ENCODE peak calls at places on chromosomes 3 and 15, in five cellular contexts. B, R, Y, P and Q are unnamed samples.

GRCh38 chr3:185049710-185050109 is 103.2 kb downstream of the C3orf70 start:
- DNase-seq in B (no peak), R (no peak), Y (no peak), P (no peak), Q (peak)

GRCh38 chr3:159077860-159078259 is 276.0 kb downstream of the MFSD1 start:
- DNase-seq in B (no peak), R (no peak), Y (no peak), P (no peak), Q (no peak)

GRCh38 chr3:100210777-100211145 is 50.0 kb upstream of the TBC1D23 start:
- DNase-seq in B (no peak), R (no peak), Y (no peak), P (no peak), Q (peak)

GRCh38 chr15:38454687-38455071 is 752 bp downstream of the FAM98B start:
- DNase-seq in B (no peak), R (no peak), Y (peak), P (peak), Q (no peak)

GRCh38 chr3:13505147-13506130 is 25.3 kb downstream of the HDAC11 start:
- DNase-seq in B (no peak), R (no peak), Y (no peak), P (no peak), Q (no peak)

GRCh38 chr15:77619883-77620282 is 12.8 kb downstream of the LINGO1 start:
- DNase-seq in B (no peak), R (no peak), Y (no peak), P (no peak), Q (no peak)

GRCh38 chr15:101120961-101121360 is 130.9 kb downstream of the CHSY1 start:
- DNase-seq in B (no peak), R (no peak), Y (no peak), P (no peak), Q (no peak)

GRCh38 chr3:71006810-71007785 is 576.4 kb downstream of the FOXP1 start:
- DNase-seq in B (no peak), R (no peak), Y (peak), P (peak), Q (peak)

GRCh38 chr3:195838714-195839113 is 27.0 kb upstream of the MUC4 start:
- DNase-seq in B (no peak), R (no peak), Y (no peak), P (no peak), Q (no peak)

GRCh38 chr3:42749025-42749752 is 23.9 kb downstream of the CCDC13 start:
- DNase-seq in B (peak), R (no peak), Y (no peak), P (no peak), Q (no peak)

GRCh38 chr3:140316895-140317400 is 360.9 kb upstream of the TRIM42 start:
- DNase-seq in B (no peak), R (no peak), Y (no peak), P (no peak), Q (no peak)

GRCh38 chr3:127817331-127817821 is 4.9 kb downstream of the MGLL start:
- DNase-seq in B (no peak), R (no peak), Y (no peak), P (no peak), Q (no peak)

GRCh38 chr3:72223116-72223515 is 438.2 kb upstream of the PROK2 start:
- DNase-seq in B (no peak), R (no peak), Y (no peak), P (no peak), Q (no peak)

GRCh38 chr3:177193706-177194268 is 3.5 kb downstream of the TBL1XR1 start:
- DNase-seq in B (no peak), R (no peak), Y (no peak), P (no peak), Q (no peak)

GRCh38 chr15:59313703-59314332 is 58.9 kb downstream of the MYO1E start:
- DNase-seq in B (no peak), R (peak), Y (peak), P (no peak), Q (no peak)

GRCh38 chr15:68325721-68326120 is 48.2 kb downstream of the FEM1B start:
- DNase-seq in B (no peak), R (no peak), Y (no peak), P (no peak), Q (no peak)

GRCh38 chr3:147977001-147977400 is 567.8 kb downstream of the ZIC1 start:
- DNase-seq in B (no peak), R (no peak), Y (no peak), P (no peak), Q (no peak)

GRCh38 chr3:68874551-68875348 is 57.6 kb downstream of the TAFA4 start:
- DNase-seq in B (no peak), R (no peak), Y (no peak), P (no peak), Q (no peak)

GRCh38 chr15:35580606-35581005 is 34.6 kb upstream of the DPH6 start:
- DNase-seq in B (no peak), R (no peak), Y (no peak), P (no peak), Q (no peak)

DNA sequence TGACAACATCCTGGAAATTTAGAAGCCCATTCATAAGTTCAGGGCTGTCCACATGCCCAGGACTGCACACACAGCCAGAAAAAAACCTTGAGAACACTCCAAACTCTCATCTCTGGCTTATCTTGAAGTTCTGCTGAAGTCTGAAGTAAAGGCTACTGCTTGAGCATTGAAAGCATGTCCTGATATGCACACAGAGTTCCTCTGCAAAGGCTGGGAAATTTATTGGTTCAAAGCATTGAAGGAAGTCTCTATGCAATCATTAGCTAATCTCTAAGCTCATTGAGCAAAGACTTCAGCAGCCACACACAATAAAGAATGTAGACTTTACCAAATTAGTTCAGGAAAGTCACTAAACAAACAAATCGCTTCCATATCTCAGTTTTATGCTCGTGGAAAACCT is 162.0 kb upstream of the STT3B start:
- DNase-seq in B (no peak), R (no peak), Y (peak), P (no peak), Q (no peak)
- TF ChIP-seq CREB1 in B (no peak), R (no peak), Y (no peak), P (no peak), Q (no peak)

DNA sequence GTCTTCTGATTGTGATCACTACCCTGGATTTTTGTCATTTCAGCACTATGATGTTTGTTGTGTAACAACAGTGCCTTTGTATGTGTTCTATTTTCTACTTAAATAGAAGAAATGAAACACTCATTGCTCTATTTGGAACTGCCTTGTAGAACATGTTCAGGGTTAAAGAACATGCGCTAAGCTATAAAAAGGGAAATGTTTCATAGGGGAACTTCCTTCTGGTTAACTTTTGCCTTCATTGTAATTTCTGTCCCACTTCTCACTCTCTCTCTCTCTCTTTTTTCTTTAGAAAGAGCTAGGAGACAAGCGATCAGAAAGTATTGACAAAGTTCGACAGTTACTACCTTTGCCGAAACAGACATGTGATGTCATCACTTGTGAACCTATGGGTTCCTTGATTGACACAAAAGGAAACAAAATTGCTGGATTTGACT is at the start of gene P2RY12:
- DNase-seq in B (no peak), R (peak), Y (no peak), P (no peak), Q (no peak)
- H3K4me3 ChIP-seq in B (no peak), R (peak), Y (no peak), P (no peak), Q (no peak)

DNA sequence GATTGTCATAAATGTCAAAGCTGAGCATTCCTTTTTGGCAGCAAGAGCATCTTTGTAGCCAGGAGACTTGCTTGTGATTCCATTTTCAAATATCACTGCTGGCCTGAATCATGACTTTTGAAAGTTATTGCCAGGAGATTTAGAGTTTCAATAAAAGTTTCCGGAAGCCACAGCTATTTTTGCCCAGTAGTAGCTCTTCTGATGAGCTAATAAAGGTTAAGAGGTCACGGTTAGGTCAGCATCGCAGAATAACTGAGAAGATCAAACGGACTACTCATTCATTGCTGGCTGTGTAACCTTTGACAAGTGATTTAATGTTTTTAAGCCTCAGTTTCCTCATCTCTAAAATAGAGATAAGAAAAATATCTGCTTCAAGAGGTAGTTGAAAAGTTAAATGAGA is 105.1 kb upstream of the ETV5 start:
- DNase-seq in B (no peak), R (no peak), Y (no peak), P (no peak), Q (no peak)
- TF ChIP-seq CREB1 in B (no peak), R (no peak), Y (no peak), P (no peak), Q (no peak)

GRCh38 chr3:122067588-122068240 is 12.6 kb downstream of the CD86 start:
- DNase-seq in B (no peak), R (no peak), Y (no peak), P (no peak), Q (no peak)
- H3K4me3 ChIP-seq in B (no peak), R (peak), Y (no peak), P (no peak), Q (no peak)

DNA sequence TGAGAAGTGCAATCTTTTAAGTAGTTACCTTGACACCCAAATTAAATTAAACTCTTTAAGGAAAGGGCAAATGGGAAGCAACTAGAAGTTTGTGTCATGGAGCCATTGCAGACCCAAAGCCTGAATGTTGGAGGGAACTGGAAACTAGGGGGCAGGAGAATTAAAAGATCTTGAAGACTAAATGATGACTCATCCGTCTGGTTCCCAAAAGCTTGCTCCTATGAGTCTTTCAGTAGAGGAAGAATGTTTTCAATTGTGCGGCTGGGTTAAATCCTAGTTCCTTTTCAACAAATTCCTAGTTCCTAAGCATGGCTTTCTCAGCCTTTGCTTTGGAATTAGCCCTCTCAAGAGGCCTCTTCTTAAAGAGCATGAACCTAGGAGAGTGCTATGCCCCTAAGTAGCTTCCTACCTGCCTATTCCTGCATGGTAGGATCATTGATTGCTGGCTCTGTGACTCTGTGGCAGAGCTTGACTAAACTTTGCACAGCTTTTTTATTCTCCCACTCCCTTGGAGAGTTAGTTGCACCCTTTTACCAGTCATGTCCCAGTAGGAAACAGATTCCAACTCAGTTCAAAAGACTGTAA is 17.7 kb downstream of the CLEC3B start:
- DNase-seq in B (no peak), R (no peak), Y (no peak), P (peak), Q (no peak)
- TF ChIP-seq CREB1 in B (no peak), R (no peak), Y (no peak), P (no peak), Q (no peak)

DNA sequence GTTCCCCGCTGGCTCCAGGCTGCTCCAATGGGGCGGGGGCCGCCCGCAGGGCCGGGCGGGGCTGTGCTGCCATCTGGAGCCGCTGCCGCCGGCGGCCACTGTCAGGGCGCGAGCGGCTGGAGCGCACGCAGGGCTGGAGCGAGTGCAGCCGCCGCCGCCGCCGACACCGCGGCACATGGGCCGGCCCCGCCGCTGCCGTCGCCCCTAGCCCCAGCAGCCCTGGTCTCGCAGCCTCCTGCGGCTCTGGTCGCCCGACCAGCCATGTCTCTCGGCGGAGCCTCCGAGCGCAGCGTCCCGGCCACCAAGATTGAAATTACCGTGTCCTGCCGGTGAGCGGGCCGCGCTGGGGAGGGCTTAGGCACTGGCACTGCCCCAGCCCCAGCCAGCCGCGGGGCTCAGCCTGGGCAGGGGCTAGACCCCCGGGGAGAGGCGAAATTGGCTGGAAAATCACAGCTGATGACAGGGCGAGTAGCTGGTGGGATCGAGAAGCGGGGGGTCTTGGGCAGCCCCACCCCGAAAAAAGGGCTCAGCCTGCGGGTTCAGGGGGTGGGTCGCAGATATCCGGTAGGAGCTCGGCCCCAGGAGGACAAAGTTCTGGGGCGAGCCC is at the start of gene CPNE9:
- DNase-seq in B (peak), R (no peak), Y (no peak), P (no peak), Q (peak)
- H3K4me3 ChIP-seq in B (peak), R (no peak), Y (peak), P (peak), Q (peak)

GRCh38 chr15:56356616-56357015 is 8.6 kb upstream of the TEX9 start:
- DNase-seq in B (no peak), R (no peak), Y (no peak), P (no peak), Q (no peak)

GRCh38 chr15:56353740-56354139 is 11.5 kb upstream of the TEX9 start:
- DNase-seq in B (no peak), R (no peak), Y (no peak), P (no peak), Q (no peak)

GRCh38 chr15:56353119-56353518 is 12.1 kb upstream of the TEX9 start:
- DNase-seq in B (no peak), R (no peak), Y (no peak), P (no peak), Q (no peak)

GRCh38 chr15:56361978-56362377 is 3.2 kb upstream of the TEX9 start:
- DNase-seq in B (no peak), R (no peak), Y (no peak), P (no peak), Q (no peak)

GRCh38 chr15:56358604-56359003 is 6.6 kb upstream of the TEX9 start:
- DNase-seq in B (no peak), R (no peak), Y (no peak), P (no peak), Q (no peak)
- TF ChIP-seq CREB1 in B (no peak), R (no peak), Y (no peak), P (no peak), Q (no peak)

DNA sequence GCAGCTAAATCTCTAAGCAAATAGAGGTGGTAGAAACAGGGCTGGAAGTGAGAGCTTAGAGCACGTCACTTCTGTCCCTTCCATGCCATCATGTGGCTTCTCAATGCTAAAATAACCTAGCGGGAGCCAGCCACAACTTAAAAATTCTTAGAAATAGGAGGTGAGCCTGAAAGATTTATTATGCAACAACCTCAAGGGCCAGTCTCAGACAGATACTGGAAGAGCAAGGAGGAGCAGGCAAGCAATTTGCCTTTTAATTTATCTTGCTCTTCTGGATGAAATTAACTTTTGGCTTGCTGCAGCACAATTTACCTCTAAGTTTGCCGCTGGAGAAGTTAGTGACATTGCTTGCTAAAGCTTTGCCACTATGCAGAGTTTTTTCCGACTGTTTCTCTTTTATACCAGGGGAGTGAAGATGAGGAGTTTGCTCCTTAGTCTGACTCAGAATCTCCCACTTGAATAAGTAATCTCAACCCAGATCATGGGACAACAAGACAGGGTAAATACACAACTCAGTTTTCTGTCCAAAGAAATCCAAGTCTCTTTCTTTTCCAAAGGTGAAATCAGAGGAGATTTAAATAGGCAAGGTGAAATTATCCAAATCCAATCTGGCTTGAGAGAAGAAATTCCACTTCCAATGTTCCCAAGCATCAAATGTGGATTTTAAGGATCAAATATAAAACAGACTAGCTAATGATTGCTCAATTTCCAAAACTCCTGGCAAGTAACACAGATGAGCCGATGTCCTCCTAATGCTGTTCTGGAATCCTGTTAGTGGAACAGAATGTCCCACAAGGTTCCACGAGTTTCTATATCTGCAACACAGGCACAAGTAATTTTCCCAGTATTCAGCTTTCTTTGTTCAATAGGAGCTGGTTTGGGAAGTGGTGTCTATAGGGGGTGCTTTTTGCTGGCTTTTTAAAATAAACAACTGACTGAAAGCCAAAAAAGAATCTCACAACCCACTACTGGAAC is 329.4 kb upstream of the RORA start:
- DNase-seq in B (no peak), R (no peak), Y (no peak), P (no peak), Q (no peak)
- H3K4me3 ChIP-seq in B (no peak), R (no peak), Y (no peak), P (no peak), Q (no peak)